ENCODE peak calls at places on chromosomes 1 and 21, in five cellular contexts. One of them, this sample, is unnamed.

GRCh38 chr1:10424034-10424433 is 6.2 kb upstream of the CENPS start:
- DNase-seq in HCT116: no peak
- DNase-seq in H9: no peak
- DNase-seq in GM23248: peak
- DNase-seq in upper lobe of right lung: no peak
- DNase-seq in this sample: no peak

GRCh38 chr1:172638249-172638648 is 20.7 kb upstream of the FASLG start:
- DNase-seq in upper lobe of right lung: no peak
- DNase-seq in H9: no peak
- DNase-seq in HCT116: no peak
- DNase-seq in GM23248: peak
- DNase-seq in this sample: no peak

GRCh38 chr1:151867785-151868403 is 14.4 kb upstream of the THEM5 start:
- DNase-seq in H9: no peak
- DNase-seq in upper lobe of right lung: no peak
- DNase-seq in HCT116: no peak
- DNase-seq in GM23248: peak
- DNase-seq in this sample: peak

GRCh38 chr1:93255222-93256079 is 74.9 kb downstream of the CCDC18 start:
- DNase-seq in HCT116: no peak
- DNase-seq in H9: no peak
- DNase-seq in GM23248: peak
- DNase-seq in upper lobe of right lung: no peak
- DNase-seq in this sample: peak

GRCh38 chr1:115958866-115959265 is 17.4 kb upstream of the SLC22A15 start:
- DNase-seq in HCT116: no peak
- DNase-seq in upper lobe of right lung: no peak
- DNase-seq in H9: no peak
- DNase-seq in GM23248: no peak
- DNase-seq in this sample: no peak

GRCh38 chr1:225695578-225696332 is 42.8 kb upstream of the ENAH start:
- DNase-seq in H9: no peak
- DNase-seq in HCT116: no peak
- DNase-seq in upper lobe of right lung: no peak
- DNase-seq in GM23248: no peak
- DNase-seq in this sample: no peak

GRCh38 chr21:44513389-44514217 is 26.4 kb downstream of the KRTAP10-1 start:
- DNase-seq in H9: no peak
- DNase-seq in upper lobe of right lung: no peak
- DNase-seq in GM23248: no peak
- DNase-seq in HCT116: no peak
- DNase-seq in this sample: no peak

GRCh38 chr21:26041441-26042180 is 129.0 kb downstream of the APP start:
- DNase-seq in GM23248: peak
- DNase-seq in upper lobe of right lung: no peak
- DNase-seq in H9: no peak
- DNase-seq in HCT116: no peak
- DNase-seq in this sample: no peak

GRCh38 chr1:118077331-118078055 is 107.5 kb downstream of the SPAG17 start:
- DNase-seq in upper lobe of right lung: no peak
- DNase-seq in H9: peak
- DNase-seq in GM23248: peak
- DNase-seq in HCT116: peak
- DNase-seq in this sample: no peak

GRCh38 chr1:219085082-219085481 is 88.6 kb upstream of the LYPLAL1 start:
- DNase-seq in upper lobe of right lung: no peak
- DNase-seq in H9: no peak
- DNase-seq in GM23248: peak
- DNase-seq in HCT116: no peak
- DNase-seq in this sample: no peak

GRCh38 chr1:87226341-87226760 is 102.3 kb upstream of the LMO4 start:
- DNase-seq in upper lobe of right lung: peak
- DNase-seq in GM23248: peak
- DNase-seq in HCT116: no peak
- DNase-seq in H9: peak
- DNase-seq in this sample: peak

GRCh38 chr1:29120955-29121485 is 2.7 kb downstream of the TMEM200B start:
- DNase-seq in H9: peak
- DNase-seq in upper lobe of right lung: peak
- DNase-seq in GM23248: peak
- DNase-seq in HCT116: peak
- DNase-seq in this sample: no peak

GRCh38 chr21:32308696-32309095 is 10.0 kb downstream of the MRAP start:
- DNase-seq in H9: no peak
- DNase-seq in HCT116: no peak
- DNase-seq in upper lobe of right lung: no peak
- DNase-seq in GM23248: no peak
- DNase-seq in this sample: no peak

GRCh38 chr1:21653744-21654100 is 15.4 kb downstream of the RAP1GAP start:
- DNase-seq in GM23248: no peak
- DNase-seq in upper lobe of right lung: no peak
- DNase-seq in H9: no peak
- DNase-seq in HCT116: no peak
- DNase-seq in this sample: no peak

GRCh38 chr1:50968021-50968883 is 1.8 kb upstream of the CDKN2C start:
- DNase-seq in upper lobe of right lung: peak
- DNase-seq in H9: peak
- DNase-seq in HCT116: peak
- DNase-seq in GM23248: peak
- DNase-seq in this sample: no peak

GRCh38 chr1:154418898-154419619 is 13.9 kb downstream of the IL6R start:
- DNase-seq in GM23248: no peak
- DNase-seq in H9: no peak
- DNase-seq in HCT116: no peak
- DNase-seq in upper lobe of right lung: no peak
- DNase-seq in this sample: no peak

GRCh38 chr1:224641030-224641429 is 24.9 kb downstream of the CNIH3 start:
- DNase-seq in upper lobe of right lung: no peak
- DNase-seq in HCT116: peak
- DNase-seq in GM23248: no peak
- DNase-seq in H9: peak
- DNase-seq in this sample: no peak

GRCh38 chr1:215720121-215720520 is 153.0 kb downstream of the KCTD3 start:
- DNase-seq in H9: no peak
- DNase-seq in upper lobe of right lung: no peak
- DNase-seq in GM23248: peak
- DNase-seq in HCT116: no peak
- DNase-seq in this sample: no peak

GRCh38 chr1:212293579-212293978 is 8.4 kb downstream of the PPP2R5A start:
- DNase-seq in HCT116: no peak
- DNase-seq in H9: no peak
- DNase-seq in GM23248: peak
- DNase-seq in upper lobe of right lung: no peak
- DNase-seq in this sample: no peak

GRCh38 chr1:186536272-186536905 is 75.5 kb upstream of the PDC start:
- DNase-seq in GM23248: peak
- DNase-seq in HCT116: no peak
- DNase-seq in upper lobe of right lung: no peak
- DNase-seq in H9: no peak
- DNase-seq in this sample: no peak

GRCh38 chr1:2949966-2950925 is 71.0 kb upstream of the ACTRT2 start:
- DNase-seq in GM23248: no peak
- DNase-seq in upper lobe of right lung: peak
- DNase-seq in HCT116: no peak
- DNase-seq in H9: no peak
- DNase-seq in this sample: no peak

GRCh38 chr1:12555411-12556367 is 62.3 kb downstream of the DHRS3 start:
- DNase-seq in HCT116: no peak
- DNase-seq in GM23248: no peak
- DNase-seq in upper lobe of right lung: peak
- DNase-seq in H9: no peak
- DNase-seq in this sample: no peak

GRCh38 chr21:24894324-24894723 is 713.0 kb downstream of the MRPL39 start:
- DNase-seq in upper lobe of right lung: no peak
- DNase-seq in HCT116: no peak
- DNase-seq in GM23248: no peak
- DNase-seq in H9: no peak
- DNase-seq in this sample: no peak

GRCh38 chr1:243428617-243429342 is 172.9 kb downstream of the SDCCAG8 start:
- DNase-seq in HCT116: no peak
- DNase-seq in H9: no peak
- DNase-seq in upper lobe of right lung: no peak
- DNase-seq in GM23248: no peak
- DNase-seq in this sample: no peak

GRCh38 chr1:27532119-27532695 is 42.2 kb upstream of the WASF2 start:
- DNase-seq in H9: no peak
- DNase-seq in HCT116: no peak
- DNase-seq in upper lobe of right lung: no peak
- DNase-seq in GM23248: no peak
- DNase-seq in this sample: no peak

GRCh38 chr1:27538793-27539192 is 48.8 kb upstream of the WASF2 start:
- DNase-seq in upper lobe of right lung: no peak
- DNase-seq in HCT116: no peak
- DNase-seq in GM23248: peak
- DNase-seq in H9: no peak
- DNase-seq in this sample: no peak

GRCh38 chr1:27535386-27535785 is 45.4 kb upstream of the WASF2 start:
- DNase-seq in GM23248: no peak
- DNase-seq in H9: no peak
- DNase-seq in upper lobe of right lung: no peak
- DNase-seq in HCT116: no peak
- DNase-seq in this sample: no peak

GRCh38 chr1:27536767-27537166 is 46.8 kb upstream of the WASF2 start:
- DNase-seq in HCT116: no peak
- DNase-seq in upper lobe of right lung: no peak
- DNase-seq in H9: peak
- DNase-seq in GM23248: peak
- DNase-seq in this sample: no peak

DNA sequence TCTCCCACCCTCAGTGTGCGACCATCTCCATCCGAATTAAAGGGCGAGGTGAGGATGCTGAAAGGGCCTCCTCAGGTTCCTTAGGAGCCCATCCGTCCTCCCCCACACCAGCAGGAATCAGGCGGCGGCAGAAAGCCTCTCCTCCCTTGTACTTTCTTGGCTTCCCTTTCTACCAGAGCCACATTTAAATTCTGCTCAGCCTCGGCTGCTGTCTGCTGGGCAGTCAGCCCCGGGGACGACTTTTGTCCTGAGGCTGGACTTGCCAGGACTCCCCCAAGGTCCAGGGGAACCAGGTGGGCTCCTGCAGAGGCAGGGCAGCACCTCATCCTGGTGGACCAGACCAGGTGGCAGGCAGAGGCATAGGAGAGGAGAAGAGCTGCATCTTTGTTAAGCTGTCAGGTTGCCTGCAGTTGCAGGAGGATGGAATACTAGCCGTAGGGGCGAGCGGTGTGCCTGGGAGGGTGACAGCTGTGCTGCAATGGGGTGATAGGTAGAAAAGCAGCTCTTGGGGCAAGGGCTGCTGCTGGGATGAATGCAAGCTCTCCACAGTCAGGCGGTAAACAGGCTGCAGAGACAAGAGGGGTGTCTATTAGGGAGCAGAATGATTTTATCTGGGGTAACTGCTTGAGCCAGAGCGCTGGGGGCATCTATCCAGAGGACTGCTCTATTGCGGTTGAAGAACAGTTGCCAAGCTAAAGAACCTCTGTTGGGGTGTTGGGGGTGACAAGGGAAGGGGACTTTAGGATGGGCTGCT is 46.2 kb upstream of the WASF2 start:
- DNase-seq in HCT116: no peak
- DNase-seq in H9: no peak
- DNase-seq in GM23248: no peak
- DNase-seq in upper lobe of right lung: no peak
- DNase-seq in this sample: no peak
- H3K27ac ChIP-seq in HCT116: no peak
- H3K27ac ChIP-seq in H9: no peak
- H3K27ac ChIP-seq in GM23248: peak
- H3K27ac ChIP-seq in upper lobe of right lung: no peak
- H3K27ac ChIP-seq in this sample: peak

GRCh38 chr1:42928859-42929258 is 29.8 kb downstream of the SLC2A1 start:
- DNase-seq in GM23248: no peak
- DNase-seq in H9: no peak
- DNase-seq in HCT116: no peak
- DNase-seq in upper lobe of right lung: peak
- DNase-seq in this sample: no peak
- H3K27ac ChIP-seq in GM23248: no peak
- H3K27ac ChIP-seq in H9: no peak
- H3K27ac ChIP-seq in HCT116: peak
- H3K27ac ChIP-seq in upper lobe of right lung: no peak
- H3K27ac ChIP-seq in this sample: peak

GRCh38 chr1:53325326-53326087 is 2.4 kb downstream of the LRP8 start:
- DNase-seq in upper lobe of right lung: no peak
- DNase-seq in H9: no peak
- DNase-seq in GM23248: no peak
- DNase-seq in HCT116: no peak
- DNase-seq in this sample: no peak
- H3K27ac ChIP-seq in upper lobe of right lung: peak
- H3K27ac ChIP-seq in H9: no peak
- H3K27ac ChIP-seq in GM23248: peak
- H3K27ac ChIP-seq in HCT116: peak
- H3K27ac ChIP-seq in this sample: peak

GRCh38 chr21:42289926-42290325 is 25.3 kb downstream of the TFF3 start:
- DNase-seq in upper lobe of right lung: peak
- DNase-seq in H9: no peak
- DNase-seq in HCT116: no peak
- DNase-seq in GM23248: no peak
- DNase-seq in this sample: no peak
- H3K27ac ChIP-seq in upper lobe of right lung: no peak
- H3K27ac ChIP-seq in H9: no peak
- H3K27ac ChIP-seq in HCT116: no peak
- H3K27ac ChIP-seq in GM23248: no peak
- H3K27ac ChIP-seq in this sample: no peak